ENCODE peak calls at places on chromosomes 5 and 9, in six cellular contexts. One of them, this sample, is unnamed. For H3K4me1, the result is how much of the 10 kb centered on the place peaks cover.

GRCh38 chr9:13719981-13720380 is 440.5 kb upstream of the MPDZ start:
- DNase-seq in transverse colon: no peak
- DNase-seq in HepG2: no peak
- DNase-seq in upper lobe of left lung: no peak
- DNase-seq in sigmoid colon: no peak
- DNase-seq in GM12878: no peak
- DNase-seq in this sample: no peak

GRCh38 chr9:69745716-69746538 is 13.9 kb downstream of the PTAR1 start:
- DNase-seq in transverse colon: no peak
- DNase-seq in HepG2: peak
- DNase-seq in upper lobe of left lung: no peak
- DNase-seq in sigmoid colon: no peak
- DNase-seq in GM12878: no peak
- DNase-seq in this sample: no peak

GRCh38 chr9:76216161-76216649 is 178.0 kb downstream of the RFK start:
- DNase-seq in transverse colon: no peak
- DNase-seq in HepG2: no peak
- DNase-seq in upper lobe of left lung: no peak
- DNase-seq in sigmoid colon: no peak
- DNase-seq in GM12878: no peak
- DNase-seq in this sample: no peak

GRCh38 chr5:157540707-157541451 is 34.7 kb downstream of the ADAM19 start:
- DNase-seq in transverse colon: peak
- DNase-seq in HepG2: no peak
- DNase-seq in upper lobe of left lung: peak
- DNase-seq in sigmoid colon: peak
- DNase-seq in GM12878: peak
- DNase-seq in this sample: peak

GRCh38 chr5:79935992-79936643 is 54.9 kb downstream of the MTX3 start:
- DNase-seq in transverse colon: no peak
- DNase-seq in HepG2: no peak
- DNase-seq in upper lobe of left lung: no peak
- DNase-seq in sigmoid colon: peak
- DNase-seq in GM12878: no peak
- DNase-seq in this sample: no peak

GRCh38 chr5:79802995-79803394 is 113.4 kb downstream of the CMYA5 start:
- DNase-seq in transverse colon: no peak
- DNase-seq in HepG2: no peak
- DNase-seq in upper lobe of left lung: no peak
- DNase-seq in sigmoid colon: no peak
- DNase-seq in GM12878: no peak
- DNase-seq in this sample: no peak

GRCh38 chr9:78707080-78707479 is 410.2 kb downstream of the PSAT1 start:
- DNase-seq in transverse colon: no peak
- DNase-seq in HepG2: no peak
- DNase-seq in upper lobe of left lung: no peak
- DNase-seq in sigmoid colon: no peak
- DNase-seq in GM12878: no peak
- DNase-seq in this sample: no peak

GRCh38 chr9:99465231-99465891 is 243.3 kb downstream of the SEC61B start:
- DNase-seq in transverse colon: no peak
- DNase-seq in HepG2: no peak
- DNase-seq in upper lobe of left lung: no peak
- DNase-seq in sigmoid colon: no peak
- DNase-seq in GM12878: no peak
- DNase-seq in this sample: no peak

GRCh38 chr5:168433982-168434381 is 52.3 kb upstream of the RARS1 start:
- DNase-seq in transverse colon: no peak
- DNase-seq in HepG2: no peak
- DNase-seq in upper lobe of left lung: no peak
- DNase-seq in sigmoid colon: no peak
- DNase-seq in GM12878: no peak
- DNase-seq in this sample: no peak

GRCh38 chr5:76715484-76715733 is 517 bp upstream of the F2R start:
- DNase-seq in transverse colon: no peak
- DNase-seq in HepG2: no peak
- DNase-seq in upper lobe of left lung: no peak
- DNase-seq in sigmoid colon: no peak
- DNase-seq in GM12878: no peak
- DNase-seq in this sample: no peak

GRCh38 chr9:80885894-80886293 is 803.5 kb downstream of the TLE1 start:
- DNase-seq in transverse colon: no peak
- DNase-seq in HepG2: no peak
- DNase-seq in upper lobe of left lung: no peak
- DNase-seq in sigmoid colon: no peak
- DNase-seq in GM12878: no peak
- DNase-seq in this sample: no peak

GRCh38 chr5:68780299-68780960 is 313.4 kb upstream of the SLC30A5 start:
- DNase-seq in transverse colon: no peak
- DNase-seq in HepG2: no peak
- DNase-seq in upper lobe of left lung: no peak
- DNase-seq in sigmoid colon: no peak
- DNase-seq in GM12878: no peak
- DNase-seq in this sample: no peak

GRCh38 chr5:95812100-95812472 is 10.4 kb downstream of the GLRX start:
- DNase-seq in transverse colon: no peak
- DNase-seq in HepG2: peak
- DNase-seq in upper lobe of left lung: peak
- DNase-seq in sigmoid colon: no peak
- DNase-seq in GM12878: no peak
- DNase-seq in this sample: no peak

GRCh38 chr5:95817430-95817829 is 5.1 kb downstream of the GLRX start:
- DNase-seq in transverse colon: peak
- DNase-seq in HepG2: no peak
- DNase-seq in upper lobe of left lung: peak
- DNase-seq in sigmoid colon: no peak
- DNase-seq in GM12878: no peak
- DNase-seq in this sample: no peak

GRCh38 chr5:95816803-95817202 is 5.7 kb downstream of the GLRX start:
- DNase-seq in transverse colon: no peak
- DNase-seq in HepG2: no peak
- DNase-seq in upper lobe of left lung: no peak
- DNase-seq in sigmoid colon: no peak
- DNase-seq in GM12878: no peak
- DNase-seq in this sample: no peak

GRCh38 chr5:95816341-95816740 is 6.2 kb downstream of the GLRX start:
- DNase-seq in transverse colon: no peak
- DNase-seq in HepG2: no peak
- DNase-seq in upper lobe of left lung: no peak
- DNase-seq in sigmoid colon: no peak
- DNase-seq in GM12878: no peak
- DNase-seq in this sample: no peak

DNA sequence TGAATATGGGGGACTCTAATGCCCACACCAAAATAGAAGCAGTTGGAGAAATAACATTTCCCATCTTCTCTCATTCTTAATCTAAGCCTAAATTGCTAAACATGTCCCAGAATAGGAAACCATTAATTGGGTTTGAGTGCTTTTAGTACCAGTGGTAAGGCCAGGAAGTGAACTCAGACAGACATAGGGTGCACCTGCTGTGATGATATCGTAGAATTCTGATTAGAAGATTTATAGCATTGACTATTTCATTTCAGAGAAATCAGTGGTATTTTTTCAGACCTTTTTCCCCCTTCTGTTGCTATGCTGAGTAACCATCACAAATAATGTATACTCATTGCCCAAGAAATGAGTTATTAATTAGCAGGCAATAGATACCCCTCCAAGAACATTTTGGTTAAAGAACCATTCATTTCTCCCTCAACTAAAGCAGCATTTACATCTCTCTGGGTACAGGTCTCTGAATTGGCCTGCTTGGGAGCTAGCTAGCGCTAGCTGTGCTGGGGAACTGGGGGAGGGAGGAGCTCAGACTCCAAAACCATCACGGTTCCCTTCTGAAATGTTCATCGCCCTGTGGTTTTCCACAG is 7.3 kb downstream of the GLRX start:
- DNase-seq in transverse colon: no peak
- DNase-seq in HepG2: no peak
- DNase-seq in upper lobe of left lung: no peak
- DNase-seq in sigmoid colon: no peak
- DNase-seq in GM12878: no peak
- DNase-seq in this sample: no peak
- H3K4me1 ChIP-seq in transverse colon: half or more
- H3K4me1 ChIP-seq in HepG2: half or more
- H3K4me1 ChIP-seq in upper lobe of left lung: half or more
- H3K4me1 ChIP-seq in sigmoid colon: under half
- H3K4me1 ChIP-seq in GM12878: under half
- H3K4me1 ChIP-seq in this sample: half or more

DNA sequence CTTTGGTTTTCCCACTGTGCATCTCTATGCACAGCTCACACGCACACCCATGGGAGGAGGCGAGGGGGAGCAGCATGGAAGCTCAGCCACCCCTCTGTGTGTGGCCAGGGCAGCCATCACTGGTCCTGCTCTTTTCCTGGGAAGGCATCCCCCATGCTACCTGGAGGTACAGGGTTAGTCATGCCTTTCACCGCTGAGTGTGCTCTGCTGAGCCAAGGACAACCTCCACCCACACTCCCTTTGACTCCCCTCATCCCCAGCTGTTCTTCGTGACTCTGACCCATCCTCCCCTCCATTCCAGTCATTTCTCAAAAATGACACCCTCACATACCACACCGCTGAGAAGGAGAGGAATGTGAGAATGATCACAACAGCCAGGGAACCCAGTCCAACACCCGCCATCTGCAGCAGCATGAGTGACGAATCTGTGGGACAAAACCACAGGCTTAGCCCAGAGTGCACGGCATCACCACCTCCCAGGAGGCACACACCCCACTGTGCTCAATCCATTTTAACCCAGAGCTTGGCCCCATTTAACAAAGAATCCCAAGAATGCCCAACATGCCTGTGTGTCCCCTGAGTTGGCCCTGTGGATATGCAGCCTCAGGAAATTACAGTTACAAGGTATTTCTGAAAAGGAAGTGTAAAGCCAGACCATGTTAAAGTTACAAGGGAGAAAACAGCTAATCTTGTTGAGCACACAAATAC is 133.4 kb downstream of the SUSD1 start:
- DNase-seq in transverse colon: no peak
- DNase-seq in HepG2: peak
- DNase-seq in upper lobe of left lung: no peak
- DNase-seq in sigmoid colon: peak
- DNase-seq in GM12878: no peak
- DNase-seq in this sample: no peak
- TF ChIP-seq POLR2AphosphoS5 in transverse colon: peak
- TF ChIP-seq POLR2AphosphoS5 in HepG2: no peak
- TF ChIP-seq POLR2AphosphoS5 in upper lobe of left lung: peak
- TF ChIP-seq POLR2AphosphoS5 in sigmoid colon: peak
- TF ChIP-seq POLR2AphosphoS5 in GM12878: no peak
- TF ChIP-seq POLR2AphosphoS5 in this sample: peak

GRCh38 chr5:176388003-176388340 is 426 bp downstream of the NOP16 start:
- DNase-seq in transverse colon: no peak
- DNase-seq in HepG2: peak
- DNase-seq in upper lobe of left lung: no peak
- DNase-seq in sigmoid colon: no peak
- DNase-seq in GM12878: no peak
- DNase-seq in this sample: no peak

GRCh38 chr5:176389114-176389768 is 690 bp downstream of the HIGD2A start:
- DNase-seq in transverse colon: no peak
- DNase-seq in HepG2: no peak
- DNase-seq in upper lobe of left lung: no peak
- DNase-seq in sigmoid colon: no peak
- DNase-seq in GM12878: no peak
- DNase-seq in this sample: no peak

GRCh38 chr5:176386491-176386890 is 1.9 kb downstream of the NOP16 start:
- DNase-seq in transverse colon: no peak
- DNase-seq in HepG2: no peak
- DNase-seq in upper lobe of left lung: no peak
- DNase-seq in sigmoid colon: no peak
- DNase-seq in GM12878: no peak
- DNase-seq in this sample: no peak

GRCh38 chr5:176387384-176387925 is 943 bp downstream of the NOP16 start:
- DNase-seq in transverse colon: no peak
- DNase-seq in HepG2: no peak
- DNase-seq in upper lobe of left lung: no peak
- DNase-seq in sigmoid colon: no peak
- DNase-seq in GM12878: no peak
- DNase-seq in this sample: no peak

DNA sequence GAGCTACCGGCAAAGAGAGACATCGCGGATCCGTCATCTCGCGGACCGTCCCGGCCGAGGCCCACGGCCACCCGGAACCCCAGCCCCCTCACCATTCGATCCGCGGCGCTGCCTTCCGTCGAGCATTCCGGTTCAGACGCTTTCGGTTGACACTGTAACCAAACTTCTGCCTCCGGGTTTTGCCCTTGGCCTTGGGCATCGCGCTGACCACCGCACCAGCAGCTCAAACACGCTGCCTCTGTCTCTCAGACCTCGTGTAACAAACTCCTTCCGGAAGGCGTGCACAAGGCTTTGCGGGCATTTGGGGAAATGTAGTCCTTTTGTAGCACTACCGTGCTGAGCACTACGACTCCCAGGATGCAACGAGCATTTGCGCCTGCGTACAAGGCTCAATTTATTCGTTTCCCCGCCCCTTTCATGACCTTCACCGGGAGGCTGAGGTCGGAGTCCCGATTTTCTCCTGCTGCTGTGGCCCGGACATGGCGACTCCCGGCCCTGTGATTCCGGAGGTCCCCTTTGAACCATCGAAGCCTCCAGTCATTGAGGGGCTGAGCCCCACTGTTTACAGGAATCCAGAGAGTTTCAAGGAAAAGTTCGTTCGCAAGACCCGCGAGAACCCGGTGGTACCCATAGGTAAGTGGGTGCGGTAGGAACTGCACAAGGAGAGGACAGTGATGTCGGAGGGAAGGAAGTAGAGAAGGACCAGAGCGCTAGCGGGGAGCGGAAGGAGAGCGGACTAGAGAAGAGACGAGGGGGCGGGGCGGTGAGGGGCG is at the start of the genes HIGD2A and NOP16:
- DNase-seq in transverse colon: peak
- DNase-seq in HepG2: peak
- DNase-seq in upper lobe of left lung: peak
- DNase-seq in sigmoid colon: peak
- DNase-seq in GM12878: peak
- DNase-seq in this sample: peak
- TF ChIP-seq EP300 in transverse colon: no peak
- TF ChIP-seq EP300 in HepG2: peak
- TF ChIP-seq EP300 in upper lobe of left lung: no peak
- TF ChIP-seq EP300 in sigmoid colon: no peak
- TF ChIP-seq EP300 in GM12878: no peak
- TF ChIP-seq EP300 in this sample: no peak

GRCh38 chr9:98078895-98079294 is 22.4 kb downstream of the NANS start:
- DNase-seq in transverse colon: no peak
- DNase-seq in HepG2: no peak
- DNase-seq in upper lobe of left lung: no peak
- DNase-seq in sigmoid colon: no peak
- DNase-seq in GM12878: no peak
- DNase-seq in this sample: no peak

GRCh38 chr9:98070704-98071103 is 14.2 kb downstream of the NANS start:
- DNase-seq in transverse colon: no peak
- DNase-seq in HepG2: no peak
- DNase-seq in upper lobe of left lung: no peak
- DNase-seq in sigmoid colon: no peak
- DNase-seq in GM12878: no peak
- DNase-seq in this sample: no peak

GRCh38 chr9:98071737-98072136 is 15.2 kb downstream of the NANS start:
- DNase-seq in transverse colon: peak
- DNase-seq in HepG2: no peak
- DNase-seq in upper lobe of left lung: no peak
- DNase-seq in sigmoid colon: no peak
- DNase-seq in GM12878: no peak
- DNase-seq in this sample: peak

GRCh38 chr9:98074119-98074990 is 17.8 kb downstream of the NANS start:
- DNase-seq in transverse colon: peak
- DNase-seq in HepG2: peak
- DNase-seq in upper lobe of left lung: peak
- DNase-seq in sigmoid colon: no peak
- DNase-seq in GM12878: no peak
- DNase-seq in this sample: peak

GRCh38 chr9:98075332-98075805 is 18.8 kb downstream of the NANS start:
- DNase-seq in transverse colon: no peak
- DNase-seq in HepG2: no peak
- DNase-seq in upper lobe of left lung: no peak
- DNase-seq in sigmoid colon: no peak
- DNase-seq in GM12878: no peak
- DNase-seq in this sample: peak
- H3K4me1 ChIP-seq in transverse colon: under half
- H3K4me1 ChIP-seq in HepG2: under half
- H3K4me1 ChIP-seq in upper lobe of left lung: under half
- H3K4me1 ChIP-seq in sigmoid colon: under half
- H3K4me1 ChIP-seq in GM12878: under half
- H3K4me1 ChIP-seq in this sample: under half

This sample was measured in stomach.